ENCODE peak calls at places on chromosome 20, in seven cellular contexts. H is B cell, V is neural crest cell, U is esophagus squamous epithelium, K is esophagus muscularis mucosa, Q is type B pancreatic cell, Z is omental fat pad. X is an unnamed sample.

GRCh38 chr20:10314198-10314597 is 95.6 kb downstream of the SNAP25 start:
- DNase-seq in U (no peak), Q (no peak), H (no peak), K (no peak), V (no peak), Z (no peak), X (no peak)

GRCh38 chr20:23122959-23123655 is 37.0 kb upstream of the CD93 start:
- DNase-seq in H (no peak), V (no peak), Q (no peak), K (no peak), Z (no peak), U (no peak), X (no peak)

GRCh38 chr20:28562510-28562898 is 2695.0 kb upstream of the DEFB115 start:
- DNase-seq in Z (no peak), K (no peak), V (no peak), Q (no peak), U (no peak), H (no peak), X (no peak)

GRCh38 chr20:7617797-7618196 is 322.5 kb downstream of the HAO1 start:
- DNase-seq in V (no peak), K (no peak), H (no peak), U (no peak), Z (no peak), Q (no peak), X (no peak)

GRCh38 chr20:54458219-54458618 is 17.2 kb upstream of the DOK5 start:
- DNase-seq in K (no peak), H (no peak), Q (no peak), Z (no peak), V (no peak), U (no peak), X (no peak)

GRCh38 chr20:54643761-54644160 is 168.4 kb downstream of the DOK5 start:
- DNase-seq in U (no peak), K (no peak), H (no peak), Z (no peak), Q (no peak), V (no peak), X (no peak)

GRCh38 chr20:40287683-40288082 is 401.4 kb downstream of the MAFB start:
- DNase-seq in Q (no peak), Z (no peak), U (no peak), H (no peak), K (no peak), V (no peak), X (no peak)

GRCh38 chr20:34538671-34539123 is 19.8 kb upstream of the MAP1LC3A start:
- DNase-seq in Z (no peak), K (no peak), U (no peak), Q (no peak), V (peak), H (peak), X (no peak)

GRCh38 chr20:9334866-9335265 is 179.5 kb upstream of the LAMP5 start:
- DNase-seq in Q (no peak), V (no peak), U (no peak), H (no peak), K (no peak), Z (no peak), X (no peak)

GRCh38 chr20:37275125-37275524 is 13.5 kb upstream of the GHRH start:
- DNase-seq in Z (no peak), Q (no peak), V (no peak), K (no peak), H (no peak), U (no peak), X (no peak)

GRCh38 chr20:37273988-37274387 is 12.4 kb upstream of the GHRH start:
- DNase-seq in U (no peak), K (no peak), V (no peak), H (no peak), Q (no peak), Z (no peak), X (no peak)

GRCh38 chr20:37277253-37277593 is 12.2 kb upstream of the MANBAL start:
- DNase-seq in K (no peak), H (no peak), U (no peak), V (no peak), Z (no peak), Q (no peak), X (no peak)

GRCh38 chr20:37278966-37279590 is 10.4 kb upstream of the MANBAL start:
- DNase-seq in Z (no peak), H (no peak), V (no peak), U (no peak), K (no peak), Q (no peak), X (no peak)

GRCh38 chr20:37276494-37277252 is 12.8 kb upstream of the MANBAL start:
- DNase-seq in Q (no peak), H (peak), V (no peak), Z (no peak), U (no peak), K (no peak), X (no peak)
- TF ChIP-seq CTCF in Q (peak), H (no peak), V (no peak), Z (no peak), U (peak), K (peak), X (peak)

DNA sequence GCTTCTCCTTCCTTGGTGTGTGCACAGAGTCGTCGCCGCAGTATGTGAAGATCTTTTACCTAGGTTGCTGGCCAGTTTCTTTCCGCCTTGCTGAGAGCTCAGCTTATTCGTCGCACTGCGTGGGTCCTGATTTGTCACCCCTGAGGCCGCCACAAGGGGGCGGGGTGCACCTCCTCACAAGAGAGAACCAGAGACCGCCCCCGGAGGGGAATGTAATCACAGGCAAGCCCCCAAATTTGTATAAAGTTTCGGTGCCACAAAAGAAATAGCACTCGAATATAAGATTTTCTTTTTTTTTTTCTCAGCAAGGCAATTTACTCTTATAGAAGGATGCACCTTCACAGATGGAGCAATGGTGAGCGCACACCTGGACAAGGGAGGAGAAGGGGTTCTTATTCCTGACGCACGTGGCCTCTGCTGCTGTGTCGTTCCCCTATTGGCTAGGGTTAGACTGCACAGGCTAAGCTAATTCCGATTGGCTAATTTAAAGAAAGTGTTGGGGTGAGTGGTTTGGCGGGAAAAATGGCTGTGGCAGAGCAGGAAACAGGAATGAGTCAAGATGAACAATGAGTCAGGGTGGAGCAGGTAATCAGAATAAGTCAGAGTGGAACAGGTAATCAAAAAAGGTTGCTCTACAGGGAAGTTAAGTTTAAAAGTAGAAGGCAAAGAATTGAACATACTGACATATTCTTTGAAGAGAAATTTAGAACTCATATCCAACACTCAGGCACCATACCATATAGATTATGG is 19.5 kb downstream of the NCOA3 start:
- DNase-seq in Q (peak), H (no peak), K (no peak), U (no peak), V (no peak), Z (no peak), X (no peak)
- TF ChIP-seq CTCF in Q (peak), H (peak), K (no peak), U (no peak), V (peak), Z (no peak), X (no peak)

DNA sequence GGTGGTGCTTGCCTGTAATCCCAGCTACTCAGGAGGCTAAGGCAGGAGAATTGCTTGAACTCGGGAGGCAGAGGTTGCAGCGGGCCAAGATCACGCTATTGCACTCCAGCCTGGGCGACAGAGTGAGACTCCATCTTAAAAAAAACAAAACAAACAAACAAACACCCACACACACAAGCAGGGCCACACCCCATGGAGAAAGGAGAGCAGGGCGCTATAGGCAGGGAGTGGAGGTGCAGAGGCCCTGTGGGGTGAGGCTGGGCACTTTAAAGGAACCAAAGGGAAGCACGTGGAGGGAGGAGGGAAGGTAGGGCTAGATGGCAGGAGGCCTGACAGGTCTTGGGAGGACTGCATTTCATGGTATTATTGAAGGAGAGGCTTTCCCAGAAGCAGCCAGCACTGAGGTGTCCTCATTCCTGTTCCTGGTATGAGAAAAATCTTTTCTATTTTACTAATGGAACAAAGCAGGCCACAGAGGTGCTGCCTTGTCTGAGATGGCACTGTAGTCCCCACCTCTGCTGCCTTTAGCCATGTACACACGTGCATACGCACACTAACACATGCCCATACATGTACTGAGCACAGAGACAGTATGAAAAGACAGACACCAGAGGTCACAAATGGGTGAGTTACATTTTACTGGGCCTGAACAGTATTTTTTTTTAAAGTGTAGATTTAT is 44.0 kb downstream of the BCAS4 start:
- DNase-seq in Q (no peak), U (no peak), V (no peak), K (no peak), Z (no peak), H (no peak), X (no peak)
- TF ChIP-seq CTCF in Q (no peak), U (no peak), V (no peak), K (no peak), Z (no peak), H (no peak), X (no peak)

GRCh38 chr20:36779656-36780025 is 6.1 kb upstream of the DSN1 start:
- DNase-seq in V (no peak), Q (no peak), U (no peak), Z (no peak), H (no peak), K (no peak), X (no peak)
- TF ChIP-seq CTCF in V (no peak), Q (no peak), U (no peak), Z (no peak), H (no peak), K (no peak), X (no peak)

GRCh38 chr20:62804021-62804631 is 509 bp upstream of the OGFR start:
- DNase-seq in Q (no peak), V (no peak), H (peak), U (no peak), Z (no peak), K (no peak), X (no peak)
- TF ChIP-seq CTCF in Q (peak), V (peak), H (peak), U (no peak), Z (no peak), K (no peak), X (no peak)

DNA sequence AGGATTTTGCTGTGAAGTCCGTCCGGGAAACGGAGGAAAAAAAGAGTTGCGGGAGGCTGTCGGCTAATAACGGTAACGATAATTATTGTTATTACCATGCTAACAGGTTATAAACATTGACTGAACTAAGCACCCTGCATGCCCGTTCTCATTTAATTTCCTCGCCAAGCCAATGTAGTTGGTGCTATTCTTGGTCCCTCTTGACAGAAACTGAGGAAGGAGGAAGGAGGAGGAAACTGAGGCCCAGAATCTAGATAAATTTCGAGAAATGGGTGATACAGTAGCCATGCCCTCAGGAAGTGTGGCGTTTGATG is 417 bp downstream of the TPX2 start:
- DNase-seq in Z (no peak), Q (no peak), H (no peak), V (no peak), K (no peak), U (no peak), X (no peak)
- TF ChIP-seq CTCF in Z (no peak), Q (no peak), H (no peak), V (peak), K (no peak), U (no peak), X (no peak)

GRCh38 chr20:32522525-32522774 is 62.7 kb downstream of the NOL4L start:
- DNase-seq in U (no peak), Q (no peak), H (no peak), Z (no peak), V (no peak), K (no peak), X (no peak)

GRCh38 chr20:32520927-32521203 is 64.3 kb downstream of the NOL4L start:
- DNase-seq in V (no peak), K (no peak), H (no peak), Z (no peak), U (no peak), Q (no peak), X (no peak)

GRCh38 chr20:32523613-32524218 is 61.4 kb downstream of the NOL4L start:
- DNase-seq in Z (no peak), K (no peak), Q (no peak), U (no peak), H (no peak), V (no peak), X (no peak)

GRCh38 chr20:32522775-32523612 is 62.1 kb downstream of the NOL4L start:
- DNase-seq in V (no peak), H (no peak), Q (no peak), Z (no peak), U (no peak), K (no peak), X (no peak)

GRCh38 chr20:32521780-32522524 is 63.2 kb downstream of the NOL4L start:
- DNase-seq in U (no peak), Z (no peak), V (peak), H (peak), Q (peak), K (no peak), X (peak)
- TF ChIP-seq CTCF in U (peak), Z (peak), V (peak), H (peak), Q (peak), K (peak), X (peak)

GRCh38 chr20:1324598-1325172 is 4.3 kb downstream of the SDCBP2 start:
- DNase-seq in V (no peak), Z (peak), H (peak), Q (peak), U (no peak), K (no peak), X (no peak)

GRCh38 chr20:1327241-1327653 is 1.7 kb downstream of the SDCBP2 start:
- DNase-seq in Z (peak), H (no peak), V (no peak), Q (peak), K (peak), U (no peak), X (no peak)

GRCh38 chr20:1323830-1324597 is 4.9 kb downstream of the SDCBP2 start:
- DNase-seq in V (no peak), Q (peak), U (no peak), K (no peak), Z (no peak), H (peak), X (no peak)

GRCh38 chr20:1326031-1326930 is 2.7 kb downstream of the SDCBP2 start:
- DNase-seq in U (no peak), V (no peak), H (peak), Z (peak), K (peak), Q (peak), X (no peak)

DNA sequence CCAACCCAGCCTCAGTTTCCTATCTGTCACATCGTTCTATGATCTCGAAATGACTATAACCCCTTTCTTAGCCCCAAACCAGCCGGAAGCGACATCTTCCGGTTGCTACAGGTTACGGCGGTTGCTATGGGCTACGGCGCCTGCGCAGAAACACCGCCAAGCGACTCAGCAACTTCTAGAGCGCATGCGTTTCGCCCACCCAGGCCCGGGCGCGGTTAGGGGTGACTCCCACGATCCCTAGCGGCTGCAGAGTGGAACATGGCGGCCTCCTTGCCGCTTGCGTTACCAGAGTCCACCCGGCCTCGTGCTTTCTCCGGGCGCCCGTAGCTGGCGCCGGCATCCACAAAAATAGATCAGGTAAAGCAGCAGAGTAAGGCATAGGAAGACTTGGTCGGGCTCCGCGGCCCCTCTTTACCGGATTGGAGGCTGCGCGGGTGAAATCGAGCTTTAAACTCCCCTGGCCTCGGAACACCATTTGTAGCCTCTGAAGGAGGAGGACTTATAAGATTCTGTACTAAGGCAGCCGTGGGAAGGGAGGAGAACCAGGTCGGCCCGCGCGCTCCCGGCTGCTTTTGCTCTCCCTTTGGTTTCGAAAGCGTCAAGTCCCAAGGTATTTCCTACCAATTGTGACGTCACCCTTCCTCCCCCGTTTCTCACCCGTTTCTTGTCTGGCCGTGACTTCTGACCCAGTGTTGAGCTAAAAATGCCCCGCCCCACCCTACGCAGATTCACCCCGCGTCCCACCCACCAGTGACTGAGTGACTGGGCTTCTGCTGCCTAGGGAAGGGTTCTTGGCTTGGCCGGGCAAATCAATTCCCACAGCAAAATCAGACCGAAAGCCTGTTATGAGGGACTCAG is 3.5 kb downstream of the SDCBP2 start:
- DNase-seq in H (peak), Q (peak), U (peak), K (peak), Z (peak), V (peak), X (peak)
- TF ChIP-seq CTCF in H (no peak), Q (peak), U (peak), K (no peak), Z (no peak), V (peak), X (no peak)

GRCh38 chr20:24303393-24303792 is 166.0 kb upstream of the SYNDIG1 start:
- DNase-seq in U (no peak), H (no peak), Q (no peak), V (no peak), K (no peak), Z (no peak), X (no peak)
- TF ChIP-seq CTCF in U (no peak), H (no peak), Q (no peak), V (no peak), K (no peak), Z (no peak), X (peak)

X was measured in D721Med.